ENCODE peak calls at places on chromosomes 11 and 22, in nine cellular contexts. One of them, this sample, is unnamed.

GRCh38 chr11:122246885-122247284 is 130.9 kb upstream of the BLID start:
- DNase-seq in epithelial cell of esophagus: no peak
- DNase-seq in activated T-helper 1 cell treated with anti-CD3 and anti-CD28 coated beads, Interleukin-12 subunit alpha, Interleukin-12 subunit beta, Interleukin-2, Interleukin-4 antibody, amounts not matched to agents 30 ng/mL and 10 ng/mL and 1 ng/mL, durations not matched to agents 14 hours and 24 hours and 36 hours: no peak
- DNase-seq in stimulated activated CD8-positive, alpha-beta memory T cell treated with anti-CD3 and anti-CD28 coated beads, Interleukin-15, amount 100 ng/mL, for 4 hours: no peak
- DNase-seq in stimulated activated CD4-positive, alpha-beta T cell treated with anti-CD3 and anti-CD28 coated beads, Interleukin-4, amount 100 ng/mL, for 48 hours: no peak
- DNase-seq in osteocyte: no peak
- DNase-seq in IMR-90: peak; percentile 24
- DNase-seq in AG10803: peak; percentile 47
- DNase-seq in prostate gland: no peak
- DNase-seq in this sample: no peak

GRCh38 chr11:44286268-44286880 is 23.6 kb downstream of the ALX4 start:
- DNase-seq in stimulated activated CD4-positive, alpha-beta T cell treated with anti-CD3 and anti-CD28 coated beads, Interleukin-4, amount 100 ng/mL, for 48 hours: peak; percentile 48
- DNase-seq in osteocyte: no peak
- DNase-seq in prostate gland: no peak
- DNase-seq in epithelial cell of esophagus: peak; percentile 66
- DNase-seq in AG10803: peak; percentile 48
- DNase-seq in stimulated activated CD8-positive, alpha-beta memory T cell treated with anti-CD3 and anti-CD28 coated beads, Interleukin-15, amount 100 ng/mL, for 4 hours: no peak
- DNase-seq in IMR-90: peak; percentile 44
- DNase-seq in activated T-helper 1 cell treated with anti-CD3 and anti-CD28 coated beads, Interleukin-12 subunit alpha, Interleukin-12 subunit beta, Interleukin-2, Interleukin-4 antibody, amounts not matched to agents 30 ng/mL and 10 ng/mL and 1 ng/mL, durations not matched to agents 14 hours and 24 hours and 36 hours: peak; percentile 38
- DNase-seq in this sample: peak; percentile 26

GRCh38 chr11:100574894-100575769 is 112.0 kb upstream of the ARHGAP42 start:
- DNase-seq in prostate gland: no peak
- DNase-seq in IMR-90: peak; percentile 59
- DNase-seq in osteocyte: no peak
- DNase-seq in epithelial cell of esophagus: peak; percentile 61
- DNase-seq in stimulated activated CD4-positive, alpha-beta T cell treated with anti-CD3 and anti-CD28 coated beads, Interleukin-4, amount 100 ng/mL, for 48 hours: no peak
- DNase-seq in AG10803: peak; percentile 10
- DNase-seq in activated T-helper 1 cell treated with anti-CD3 and anti-CD28 coated beads, Interleukin-12 subunit alpha, Interleukin-12 subunit beta, Interleukin-2, Interleukin-4 antibody, amounts not matched to agents 30 ng/mL and 10 ng/mL and 1 ng/mL, durations not matched to agents 14 hours and 24 hours and 36 hours: no peak
- DNase-seq in stimulated activated CD8-positive, alpha-beta memory T cell treated with anti-CD3 and anti-CD28 coated beads, Interleukin-15, amount 100 ng/mL, for 4 hours: no peak
- DNase-seq in this sample: peak; percentile 58

GRCh38 chr11:33703771-33704170 is 3.1 kb upstream of the C11orf91 start:
- DNase-seq in AG10803: peak; percentile 40
- DNase-seq in osteocyte: no peak
- DNase-seq in stimulated activated CD8-positive, alpha-beta memory T cell treated with anti-CD3 and anti-CD28 coated beads, Interleukin-15, amount 100 ng/mL, for 4 hours: no peak
- DNase-seq in activated T-helper 1 cell treated with anti-CD3 and anti-CD28 coated beads, Interleukin-12 subunit alpha, Interleukin-12 subunit beta, Interleukin-2, Interleukin-4 antibody, amounts not matched to agents 30 ng/mL and 10 ng/mL and 1 ng/mL, durations not matched to agents 14 hours and 24 hours and 36 hours: no peak
- DNase-seq in prostate gland: no peak
- DNase-seq in IMR-90: peak; percentile 35
- DNase-seq in stimulated activated CD4-positive, alpha-beta T cell treated with anti-CD3 and anti-CD28 coated beads, Interleukin-4, amount 100 ng/mL, for 48 hours: no peak
- DNase-seq in epithelial cell of esophagus: peak; percentile 69
- DNase-seq in this sample: peak; percentile 83

GRCh38 chr22:45922256-45922655 is 54.7 kb downstream of the WNT7B start:
- DNase-seq in prostate gland: no peak
- DNase-seq in AG10803: no peak
- DNase-seq in epithelial cell of esophagus: no peak
- DNase-seq in stimulated activated CD8-positive, alpha-beta memory T cell treated with anti-CD3 and anti-CD28 coated beads, Interleukin-15, amount 100 ng/mL, for 4 hours: no peak
- DNase-seq in activated T-helper 1 cell treated with anti-CD3 and anti-CD28 coated beads, Interleukin-12 subunit alpha, Interleukin-12 subunit beta, Interleukin-2, Interleukin-4 antibody, amounts not matched to agents 30 ng/mL and 10 ng/mL and 1 ng/mL, durations not matched to agents 14 hours and 24 hours and 36 hours: no peak
- DNase-seq in osteocyte: no peak
- DNase-seq in IMR-90: no peak
- DNase-seq in stimulated activated CD4-positive, alpha-beta T cell treated with anti-CD3 and anti-CD28 coated beads, Interleukin-4, amount 100 ng/mL, for 48 hours: no peak
- DNase-seq in this sample: no peak

GRCh38 chr11:65454696-65455456 is 32.3 kb downstream of the NEAT1 start:
- DNase-seq in activated T-helper 1 cell treated with anti-CD3 and anti-CD28 coated beads, Interleukin-12 subunit alpha, Interleukin-12 subunit beta, Interleukin-2, Interleukin-4 antibody, amounts not matched to agents 30 ng/mL and 10 ng/mL and 1 ng/mL, durations not matched to agents 14 hours and 24 hours and 36 hours: peak; percentile 82
- DNase-seq in stimulated activated CD4-positive, alpha-beta T cell treated with anti-CD3 and anti-CD28 coated beads, Interleukin-4, amount 100 ng/mL, for 48 hours: peak; percentile 79
- DNase-seq in IMR-90: peak; percentile 74
- DNase-seq in stimulated activated CD8-positive, alpha-beta memory T cell treated with anti-CD3 and anti-CD28 coated beads, Interleukin-15, amount 100 ng/mL, for 4 hours: peak; percentile 61
- DNase-seq in epithelial cell of esophagus: peak; percentile 69
- DNase-seq in osteocyte: no peak
- DNase-seq in prostate gland: peak; percentile 88
- DNase-seq in AG10803: peak; percentile 88
- DNase-seq in this sample: peak; percentile 65

GRCh38 chr11:17978553-17979287 is 34.1 kb downstream of the SERGEF start:
- DNase-seq in prostate gland: peak; percentile 11
- DNase-seq in IMR-90: peak; percentile 53
- DNase-seq in AG10803: peak; percentile 41
- DNase-seq in epithelial cell of esophagus: peak; percentile 72
- DNase-seq in activated T-helper 1 cell treated with anti-CD3 and anti-CD28 coated beads, Interleukin-12 subunit alpha, Interleukin-12 subunit beta, Interleukin-2, Interleukin-4 antibody, amounts not matched to agents 30 ng/mL and 10 ng/mL and 1 ng/mL, durations not matched to agents 14 hours and 24 hours and 36 hours: no peak
- DNase-seq in stimulated activated CD8-positive, alpha-beta memory T cell treated with anti-CD3 and anti-CD28 coated beads, Interleukin-15, amount 100 ng/mL, for 4 hours: no peak
- DNase-seq in osteocyte: no peak
- DNase-seq in stimulated activated CD4-positive, alpha-beta T cell treated with anti-CD3 and anti-CD28 coated beads, Interleukin-4, amount 100 ng/mL, for 48 hours: no peak
- DNase-seq in this sample: peak; percentile 25

GRCh38 chr11:69574383-69575255 is 66.3 kb upstream of the CCND1 start:
- DNase-seq in activated T-helper 1 cell treated with anti-CD3 and anti-CD28 coated beads, Interleukin-12 subunit alpha, Interleukin-12 subunit beta, Interleukin-2, Interleukin-4 antibody, amounts not matched to agents 30 ng/mL and 10 ng/mL and 1 ng/mL, durations not matched to agents 14 hours and 24 hours and 36 hours: no peak
- DNase-seq in stimulated activated CD8-positive, alpha-beta memory T cell treated with anti-CD3 and anti-CD28 coated beads, Interleukin-15, amount 100 ng/mL, for 4 hours: no peak
- DNase-seq in prostate gland: no peak
- DNase-seq in IMR-90: no peak
- DNase-seq in epithelial cell of esophagus: no peak
- DNase-seq in AG10803: no peak
- DNase-seq in stimulated activated CD4-positive, alpha-beta T cell treated with anti-CD3 and anti-CD28 coated beads, Interleukin-4, amount 100 ng/mL, for 48 hours: no peak
- DNase-seq in osteocyte: no peak
- DNase-seq in this sample: no peak

GRCh38 chr11:1734571-1735081 is 15.8 kb downstream of the IFITM10 start:
- DNase-seq in osteocyte: no peak
- DNase-seq in AG10803: no peak
- DNase-seq in epithelial cell of esophagus: no peak
- DNase-seq in prostate gland: no peak
- DNase-seq in activated T-helper 1 cell treated with anti-CD3 and anti-CD28 coated beads, Interleukin-12 subunit alpha, Interleukin-12 subunit beta, Interleukin-2, Interleukin-4 antibody, amounts not matched to agents 30 ng/mL and 10 ng/mL and 1 ng/mL, durations not matched to agents 14 hours and 24 hours and 36 hours: no peak
- DNase-seq in IMR-90: no peak
- DNase-seq in stimulated activated CD8-positive, alpha-beta memory T cell treated with anti-CD3 and anti-CD28 coated beads, Interleukin-15, amount 100 ng/mL, for 4 hours: no peak
- DNase-seq in stimulated activated CD4-positive, alpha-beta T cell treated with anti-CD3 and anti-CD28 coated beads, Interleukin-4, amount 100 ng/mL, for 48 hours: no peak
- DNase-seq in this sample: no peak

GRCh38 chr11:19025799-19026406 is 34.6 kb downstream of the MRGPRX2 start:
- DNase-seq in osteocyte: no peak
- DNase-seq in stimulated activated CD4-positive, alpha-beta T cell treated with anti-CD3 and anti-CD28 coated beads, Interleukin-4, amount 100 ng/mL, for 48 hours: no peak
- DNase-seq in activated T-helper 1 cell treated with anti-CD3 and anti-CD28 coated beads, Interleukin-12 subunit alpha, Interleukin-12 subunit beta, Interleukin-2, Interleukin-4 antibody, amounts not matched to agents 30 ng/mL and 10 ng/mL and 1 ng/mL, durations not matched to agents 14 hours and 24 hours and 36 hours: no peak
- DNase-seq in prostate gland: no peak
- DNase-seq in stimulated activated CD8-positive, alpha-beta memory T cell treated with anti-CD3 and anti-CD28 coated beads, Interleukin-15, amount 100 ng/mL, for 4 hours: no peak
- DNase-seq in epithelial cell of esophagus: peak; percentile 12
- DNase-seq in AG10803: peak; percentile 4
- DNase-seq in IMR-90: peak; percentile 1
- DNase-seq in this sample: no peak

GRCh38 chr11:15525582-15525981 is 410.9 kb downstream of the INSC start:
- DNase-seq in stimulated activated CD4-positive, alpha-beta T cell treated with anti-CD3 and anti-CD28 coated beads, Interleukin-4, amount 100 ng/mL, for 48 hours: no peak
- DNase-seq in epithelial cell of esophagus: no peak
- DNase-seq in osteocyte: no peak
- DNase-seq in AG10803: no peak
- DNase-seq in IMR-90: no peak
- DNase-seq in activated T-helper 1 cell treated with anti-CD3 and anti-CD28 coated beads, Interleukin-12 subunit alpha, Interleukin-12 subunit beta, Interleukin-2, Interleukin-4 antibody, amounts not matched to agents 30 ng/mL and 10 ng/mL and 1 ng/mL, durations not matched to agents 14 hours and 24 hours and 36 hours: no peak
- DNase-seq in prostate gland: no peak
- DNase-seq in stimulated activated CD8-positive, alpha-beta memory T cell treated with anti-CD3 and anti-CD28 coated beads, Interleukin-15, amount 100 ng/mL, for 4 hours: no peak
- DNase-seq in this sample: no peak

GRCh38 chr11:87661270-87661669 is 514.0 kb downstream of the RAB38 start:
- DNase-seq in stimulated activated CD8-positive, alpha-beta memory T cell treated with anti-CD3 and anti-CD28 coated beads, Interleukin-15, amount 100 ng/mL, for 4 hours: no peak
- DNase-seq in osteocyte: no peak
- DNase-seq in prostate gland: no peak
- DNase-seq in stimulated activated CD4-positive, alpha-beta T cell treated with anti-CD3 and anti-CD28 coated beads, Interleukin-4, amount 100 ng/mL, for 48 hours: no peak
- DNase-seq in epithelial cell of esophagus: no peak
- DNase-seq in IMR-90: no peak
- DNase-seq in AG10803: no peak
- DNase-seq in activated T-helper 1 cell treated with anti-CD3 and anti-CD28 coated beads, Interleukin-12 subunit alpha, Interleukin-12 subunit beta, Interleukin-2, Interleukin-4 antibody, amounts not matched to agents 30 ng/mL and 10 ng/mL and 1 ng/mL, durations not matched to agents 14 hours and 24 hours and 36 hours: no peak
- DNase-seq in this sample: no peak

This sample was measured in renal cortical epithelial cell.